ENCODE peak calls at places on chromosome 21, in eight cellular contexts. R, Q, E, A, H, G, L and I are unnamed samples.

GRCh38 chr21:45080639-45081414 is 6.4 kb downstream of the ADARB1 start:
- DNase-seq in E (no peak), L (peak), G (no peak), H (no peak), R (no peak), A (no peak), Q (peak), I (no peak)

GRCh38 chr21:28127390-28127789 is 865.3 kb downstream of the LTN1 start:
- DNase-seq in Q (no peak), L (peak), H (no peak), A (no peak), R (no peak), G (no peak), E (no peak), I (no peak)

GRCh38 chr21:22174746-22175145 is 1176.5 kb downstream of the NCAM2 start:
- DNase-seq in Q (no peak), R (no peak), E (no peak), L (no peak), A (no peak), H (no peak), G (no peak), I (no peak)

GRCh38 chr21:46376856-46377453 is 53.0 kb downstream of the PCNT start:
- DNase-seq in Q (no peak), G (no peak), A (peak), L (no peak), H (no peak), R (no peak), E (no peak), I (no peak)

GRCh38 chr21:15614757-15615156 is 115.0 kb upstream of the USP25 start:
- DNase-seq in H (no peak), L (no peak), R (no peak), A (no peak), Q (no peak), G (no peak), E (no peak), I (no peak)

GRCh38 chr21:45413922-45414321 is 9.0 kb downstream of the COL18A1 start:
- DNase-seq in H (no peak), R (peak), E (peak), A (no peak), G (no peak), L (no peak), Q (peak), I (no peak)

GRCh38 chr21:24955275-24955961 is 651.9 kb downstream of the MRPL39 start:
- DNase-seq in Q (no peak), H (no peak), G (no peak), R (no peak), L (no peak), E (no peak), A (no peak), I (no peak)

GRCh38 chr21:15400905-15401304 is 328.9 kb upstream of the USP25 start:
- DNase-seq in Q (no peak), H (no peak), E (no peak), G (no peak), A (peak), L (no peak), R (no peak), I (no peak)

GRCh38 chr21:14383596-14384210 is 757 bp upstream of the HSPA13 start:
- DNase-seq in G (no peak), E (no peak), L (peak), A (no peak), Q (no peak), H (no peak), R (no peak), I (no peak)

GRCh38 chr21:34669149-34669879 is 520 bp downstream of the CLIC6 start:
- DNase-seq in E (no peak), G (no peak), L (no peak), R (no peak), H (no peak), Q (no peak), A (no peak), I (no peak)

GRCh38 chr21:34671891-34672290 is 3.1 kb downstream of the CLIC6 start:
- DNase-seq in R (no peak), H (no peak), G (no peak), A (no peak), E (no peak), Q (no peak), L (no peak), I (no peak)

GRCh38 chr21:34670220-34670961 is 1.6 kb downstream of the CLIC6 start:
- DNase-seq in G (no peak), H (no peak), E (no peak), L (no peak), A (no peak), Q (no peak), R (no peak), I (no peak)

GRCh38 chr21:34673006-34673405 is 4.2 kb downstream of the CLIC6 start:
- DNase-seq in A (no peak), L (no peak), Q (no peak), R (no peak), E (no peak), G (no peak), H (no peak), I (no peak)

DNA sequence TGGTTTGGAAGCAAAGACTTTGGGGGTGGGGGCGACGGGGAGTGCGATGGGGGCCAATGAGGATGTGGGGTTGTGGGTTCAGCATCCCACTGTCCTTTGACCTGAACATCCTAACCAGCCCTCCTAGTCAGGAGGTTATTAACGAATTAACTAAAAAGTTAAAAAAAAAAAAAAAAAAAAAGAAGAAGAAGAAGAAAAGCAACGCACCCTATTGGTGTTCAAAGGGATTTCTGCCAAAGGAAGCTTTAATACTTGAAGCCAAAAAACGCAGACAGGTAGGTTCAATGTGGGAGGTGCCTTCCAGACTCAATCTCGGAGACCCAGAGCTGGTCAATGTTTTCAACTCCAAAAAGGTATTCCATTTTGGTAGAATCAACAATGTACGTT is 2.2 kb downstream of the CLIC6 start:
- DNase-seq in R (no peak), G (no peak), Q (no peak), L (no peak), E (no peak), A (no peak), H (no peak), I (no peak)
- TF ChIP-seq CTCF in R (no peak), G (no peak), Q (no peak), L (no peak), E (no peak), A (no peak), H (no peak), I (no peak)

GRCh38 chr21:41438425-41439113 is 12.5 kb downstream of the MX1 start:
- DNase-seq in H (no peak), L (no peak), R (no peak), A (no peak), E (no peak), Q (no peak), G (no peak), I (no peak)
- TF ChIP-seq POLR2A in H (no peak), L (no peak), R (no peak), A (no peak), E (no peak), Q (no peak), G (no peak), I (no peak)

GRCh38 chr21:29288239-29288638 is 10.5 kb upstream of the BACH1 start:
- DNase-seq in L (no peak), Q (no peak), A (no peak), H (no peak), R (no peak), E (no peak), G (no peak), I (no peak)
- TF ChIP-seq CTCF in L (no peak), Q (no peak), A (no peak), H (no peak), R (no peak), E (no peak), G (no peak), I (no peak)

GRCh38 chr21:37416914-37417313 is 50.3 kb downstream of the DYRK1A start:
- DNase-seq in R (no peak), Q (no peak), G (no peak), E (no peak), L (no peak), H (no peak), A (no peak), I (no peak)

GRCh38 chr21:37413553-37414291 is 47.1 kb downstream of the DYRK1A start:
- DNase-seq in A (no peak), H (no peak), R (no peak), E (no peak), L (no peak), Q (no peak), G (no peak), I (no peak)

GRCh38 chr21:37415938-37416337 is 49.4 kb downstream of the DYRK1A start:
- DNase-seq in H (no peak), Q (no peak), A (no peak), G (no peak), R (no peak), L (no peak), E (no peak), I (no peak)

GRCh38 chr21:37412603-37413360 is 46.2 kb downstream of the DYRK1A start:
- DNase-seq in H (no peak), A (no peak), E (no peak), G (no peak), R (no peak), Q (no peak), L (peak), I (no peak)

DNA sequence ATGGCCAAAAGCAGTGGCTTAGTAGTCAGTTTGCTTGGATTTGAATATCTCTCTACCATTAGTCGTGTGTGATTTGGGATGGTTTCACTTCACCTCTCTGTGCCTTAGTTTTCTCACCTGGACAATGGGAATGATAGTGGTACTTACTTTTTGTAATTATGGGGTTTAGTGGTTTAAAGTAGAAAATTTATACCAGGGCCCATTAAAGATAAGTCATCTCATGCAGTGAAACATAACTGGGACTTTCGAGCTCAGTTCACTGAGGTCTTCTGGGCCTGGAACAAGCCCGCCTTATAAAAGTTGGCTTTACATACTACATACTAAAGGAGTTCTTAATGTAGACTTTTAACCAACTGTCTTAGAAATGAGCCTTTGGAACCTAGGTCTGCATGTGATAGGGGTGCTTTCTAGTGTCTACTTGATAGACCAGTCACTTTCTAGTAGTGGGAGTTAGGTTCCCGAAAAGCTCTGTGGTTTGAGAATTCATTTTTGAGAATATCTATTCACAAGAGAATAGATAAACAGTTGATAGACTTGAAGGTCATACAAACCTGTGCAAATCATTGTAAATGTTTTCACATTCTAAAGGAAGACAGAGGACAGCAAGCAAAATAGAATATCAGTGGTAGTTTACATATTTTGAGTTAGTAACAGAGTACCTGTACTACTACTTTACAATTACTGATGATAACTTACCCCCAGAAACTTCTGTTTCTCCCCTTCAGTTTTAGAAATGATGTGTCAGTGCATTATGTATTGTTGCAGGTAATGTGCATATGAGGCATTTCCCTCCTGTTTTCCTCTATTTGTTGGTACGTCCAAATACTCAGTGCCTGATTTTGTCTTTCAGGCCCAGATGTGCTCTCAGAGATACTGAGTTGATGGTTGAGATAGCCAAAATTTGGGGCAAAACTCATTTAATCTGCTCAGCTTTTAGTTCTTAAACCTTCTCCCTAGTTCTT is 48.0 kb downstream of the DYRK1A start:
- DNase-seq in Q (no peak), R (no peak), E (no peak), G (no peak), H (no peak), L (no peak), A (no peak), I (no peak)
- TF ChIP-seq POLR2A in Q (no peak), R (no peak), E (no peak), G (no peak), H (no peak), L (no peak), A (no peak), I (no peak)